ENCODE peak calls at places on chromosomes 2 and 18, in four cellular contexts. Z, E, V and O are unnamed samples.

GRCh38 chr2:182226807-182227206 is 200.0 kb downstream of the PDE1A start:
- DNase-seq in Z (no peak), E (no peak), V (no peak), O (no peak)

GRCh38 chr2:54957321-54957999 is 92.8 kb downstream of the RTN4 start:
- DNase-seq in Z (no peak), E (no peak), V (no peak), O (no peak)

GRCh38 chr2:11830708-11831301 is 84.4 kb downstream of the LPIN1 start:
- DNase-seq in Z (no peak), E (no peak), V (no peak), O (no peak)

GRCh38 chr2:188367164-188367563 is 75.5 kb downstream of the GULP1 start:
- DNase-seq in Z (no peak), E (no peak), V (no peak), O (no peak)

GRCh38 chr18:9449580-9449979 is 25.7 kb upstream of the RALBP1 start:
- DNase-seq in Z (peak), E (no peak), V (no peak), O (peak)

GRCh38 chr2:38650012-38650411 is 15.9 kb upstream of the GALM start:
- DNase-seq in Z (no peak), E (no peak), V (no peak), O (no peak)

GRCh38 chr2:96604104-96604503 is 34.0 kb downstream of the KANSL3 start:
- DNase-seq in Z (no peak), E (no peak), V (no peak), O (no peak)

GRCh38 chr2:43424262-43425207 is 171.3 kb downstream of the THADA start:
- DNase-seq in Z (no peak), E (no peak), V (no peak), O (peak)

GRCh38 chr2:142944264-142944663 is 66.8 kb downstream of the KYNU start:
- DNase-seq in Z (peak), E (no peak), V (no peak), O (peak)

GRCh38 chr2:26706616-26707473 is 14.3 kb downstream of the KCNK3 start:
- DNase-seq in Z (no peak), E (no peak), V (no peak), O (no peak)

GRCh38 chr2:216877085-216877484 is 17.2 kb upstream of the TNP1 start:
- DNase-seq in Z (no peak), E (no peak), V (no peak), O (no peak)

GRCh38 chr2:56009758-56010534 is 86.4 kb upstream of the EFEMP1 start:
- DNase-seq in Z (peak), E (no peak), V (no peak), O (peak)

GRCh38 chr2:238711346-238711745 is 136.5 kb upstream of the TWIST2 start:
- DNase-seq in Z (no peak), E (no peak), V (no peak), O (no peak)

GRCh38 chr2:37886745-37887144 is 38.3 kb upstream of the RMDN2 start:
- DNase-seq in Z (peak), E (no peak), V (no peak), O (peak)

GRCh38 chr2:205766765-205767359 is 84.6 kb downstream of the NRP2 start:
- DNase-seq in Z (peak), E (no peak), V (no peak), O (peak)

GRCh38 chr2:222518570-222519381 is 94.4 kb downstream of the SGPP2 start:
- DNase-seq in Z (peak), E (no peak), V (no peak), O (peak)

GRCh38 chr18:45336431-45336830 is 278.8 kb upstream of the SLC14A2 start:
- DNase-seq in Z (no peak), E (no peak), V (no peak), O (no peak)

GRCh38 chr18:62182220-62182619 is 4.6 kb downstream of the PIGN start:
- DNase-seq in Z (no peak), E (no peak), V (no peak), O (no peak)

GRCh38 chr18:62183578-62184195 is 3.2 kb downstream of the PIGN start:
- DNase-seq in Z (peak), E (no peak), V (no peak), O (peak)

GRCh38 chr18:62186656-62187542 is at the start of the genes PIGN and RELCH:
- DNase-seq in Z (peak), E (peak), V (peak), O (peak)

GRCh38 chr18:62189208-62189607 is 2.2 kb downstream of the RELCH start:
- DNase-seq in Z (no peak), E (no peak), V (no peak), O (no peak)

DNA sequence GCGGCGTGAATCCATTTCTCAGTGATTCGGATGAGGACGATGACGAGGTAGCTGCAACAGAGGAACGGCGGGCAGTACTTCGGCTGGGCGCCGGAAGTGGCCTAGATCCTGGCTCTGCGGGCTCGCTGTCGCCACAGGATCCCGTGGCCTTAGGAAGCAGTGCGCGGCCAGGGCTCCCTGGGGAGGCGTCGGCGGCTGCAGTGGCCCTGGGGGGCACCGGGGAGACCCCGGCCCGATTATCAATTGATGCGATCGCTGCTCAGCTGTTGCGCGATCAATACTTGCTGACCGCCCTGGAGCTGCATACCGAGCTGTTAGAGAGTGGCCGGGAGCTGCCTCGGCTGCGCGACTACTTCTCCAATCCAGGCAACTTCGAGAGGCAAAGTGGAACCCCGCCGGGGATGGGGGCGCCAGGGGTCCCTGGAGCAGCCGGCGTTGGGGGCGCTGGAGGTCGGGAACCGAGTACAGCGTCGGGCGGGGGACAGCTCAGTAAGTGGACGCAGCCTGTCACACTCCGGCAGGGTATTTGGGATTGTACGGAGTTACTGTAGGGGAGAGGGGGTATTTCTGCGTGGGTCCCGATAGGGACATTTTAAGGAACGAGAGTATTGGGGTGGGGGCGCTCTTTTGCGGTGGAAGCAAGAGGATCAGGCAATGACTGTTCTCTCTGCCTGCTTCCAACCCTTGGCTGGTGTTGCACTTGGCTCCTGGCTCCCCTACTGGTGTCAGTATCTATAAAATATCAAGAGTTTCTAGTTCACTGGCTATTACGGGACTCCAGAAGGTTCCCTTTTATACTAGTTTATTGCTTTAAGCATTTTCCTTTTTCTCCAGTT is 706 bp downstream of the RELCH start:
- DNase-seq in Z (peak), E (no peak), V (no peak), O (peak)
- TF ChIP-seq CTCF in Z (no peak), E (peak), V (peak), O (no peak)

GRCh38 chr2:156486614-156487013 is 50.4 kb downstream of the GPD2 start:
- DNase-seq in Z (no peak), E (no peak), V (no peak), O (no peak)
- TF ChIP-seq CTCF in Z (no peak), E (no peak), V (no peak), O (no peak)

GRCh38 chr2:126145752-126146151 is 510.2 kb upstream of the GYPC start:
- DNase-seq in Z (no peak), E (no peak), V (no peak), O (no peak)
- TF ChIP-seq CTCF in Z (no peak), E (no peak), V (no peak), O (no peak)

GRCh38 chr2:113175101-113175628 is 1.4 kb downstream of the PSD4 start:
- DNase-seq in Z (no peak), E (peak), V (no peak), O (no peak)

GRCh38 chr2:113172721-113173562 is 829 bp upstream of the PSD4 start:
- DNase-seq in Z (no peak), E (no peak), V (no peak), O (no peak)

GRCh38 chr2:113175736-113176695 is 2.2 kb downstream of the PSD4 start:
- DNase-seq in Z (no peak), E (no peak), V (no peak), O (no peak)

GRCh38 chr2:113173563-113174368 is at the start of gene PSD4:
- DNase-seq in Z (no peak), E (peak), V (no peak), O (no peak)

GRCh38 chr2:113174369-113174735 is 581 bp downstream of the PSD4 start:
- DNase-seq in Z (no peak), E (no peak), V (no peak), O (no peak)
- TF ChIP-seq CTCF in Z (no peak), E (peak), V (no peak), O (no peak)

GRCh38 chr18:2102022-2102421 is 469.3 kb downstream of the METTL4 start:
- DNase-seq in Z (no peak), E (no peak), V (no peak), O (no peak)

GRCh38 chr18:2104620-2105462 is 466.5 kb downstream of the METTL4 start:
- DNase-seq in Z (peak), E (peak), V (no peak), O (peak)

GRCh38 chr18:2100694-2101213 is 470.6 kb downstream of the METTL4 start:
- DNase-seq in Z (no peak), E (no peak), V (no peak), O (no peak)

GRCh38 chr18:2108581-2108980 is 462.7 kb downstream of the METTL4 start:
- DNase-seq in Z (peak), E (no peak), V (no peak), O (no peak)

DNA sequence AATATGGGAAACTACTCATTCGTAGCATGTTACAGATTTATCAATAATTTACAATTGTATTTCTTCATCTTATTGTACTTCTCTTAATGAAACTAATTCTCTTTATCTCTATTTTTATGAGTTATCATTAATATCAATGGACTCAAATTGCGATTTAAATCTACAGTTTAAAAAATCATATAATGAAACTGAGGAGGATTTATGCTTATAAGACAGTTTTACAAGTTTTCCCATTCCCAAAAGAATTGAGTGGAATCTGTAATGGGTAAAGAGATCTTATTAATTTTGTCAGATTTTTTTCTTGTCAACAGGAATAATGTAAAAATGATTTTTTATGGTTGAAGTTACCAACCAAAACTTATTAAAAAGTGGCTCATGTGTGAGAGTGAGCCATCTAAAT is 468.0 kb downstream of the METTL4 start:
- DNase-seq in Z (no peak), E (no peak), V (no peak), O (no peak)
- TF ChIP-seq CTCF in Z (no peak), E (no peak), V (no peak), O (no peak)

DNA sequence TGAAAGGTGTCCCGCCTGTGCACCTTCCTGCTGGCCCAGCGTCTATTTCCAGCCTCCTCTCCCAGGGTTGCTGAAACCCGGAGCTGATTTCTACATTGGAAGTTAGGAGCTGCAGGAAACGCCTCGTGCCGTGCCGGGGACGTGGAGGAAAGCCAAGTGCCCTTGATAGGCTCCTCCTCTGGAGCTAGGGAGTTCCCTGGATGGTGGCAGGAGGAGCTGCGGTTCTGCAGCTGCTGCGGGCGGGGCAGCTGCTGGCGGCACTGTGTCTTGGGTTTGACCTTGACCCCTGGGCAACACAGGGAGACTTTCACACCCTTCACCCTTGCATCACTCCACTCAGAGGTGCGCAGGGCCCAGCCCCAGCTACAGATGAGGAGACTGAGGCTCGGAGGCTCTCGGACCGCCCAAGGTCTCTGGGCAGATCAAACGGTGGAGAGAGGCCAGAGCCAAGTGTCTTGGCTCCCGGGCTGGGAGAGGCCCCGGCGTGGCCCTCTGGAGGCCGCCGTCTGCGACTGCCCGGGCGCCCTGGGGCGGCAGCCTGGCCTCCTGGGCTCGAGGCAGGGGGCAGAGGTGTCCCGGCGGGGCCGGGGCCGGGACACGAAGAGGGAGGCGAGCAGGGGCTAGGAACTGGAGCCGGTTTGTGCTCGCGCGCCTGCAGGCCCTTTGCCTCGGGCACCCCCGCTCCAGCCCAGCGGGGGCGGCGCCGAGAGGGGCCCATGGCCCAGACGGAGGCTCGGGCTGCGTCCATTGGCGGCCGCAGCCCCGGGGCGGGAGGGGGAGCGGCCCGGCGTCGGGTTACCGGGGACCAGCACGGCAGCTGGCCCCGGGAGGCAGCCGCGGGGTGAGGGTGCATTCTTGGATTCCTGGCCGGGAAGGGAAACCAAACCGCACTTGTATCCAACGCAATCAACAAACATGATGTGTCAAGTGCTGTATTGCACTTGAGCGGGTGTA is 129.7 kb upstream of the SLC1A4 start:
- DNase-seq in Z (peak), E (peak), V (peak), O (peak)
- TF ChIP-seq CTCF in Z (no peak), E (no peak), V (no peak), O (peak)

DNA sequence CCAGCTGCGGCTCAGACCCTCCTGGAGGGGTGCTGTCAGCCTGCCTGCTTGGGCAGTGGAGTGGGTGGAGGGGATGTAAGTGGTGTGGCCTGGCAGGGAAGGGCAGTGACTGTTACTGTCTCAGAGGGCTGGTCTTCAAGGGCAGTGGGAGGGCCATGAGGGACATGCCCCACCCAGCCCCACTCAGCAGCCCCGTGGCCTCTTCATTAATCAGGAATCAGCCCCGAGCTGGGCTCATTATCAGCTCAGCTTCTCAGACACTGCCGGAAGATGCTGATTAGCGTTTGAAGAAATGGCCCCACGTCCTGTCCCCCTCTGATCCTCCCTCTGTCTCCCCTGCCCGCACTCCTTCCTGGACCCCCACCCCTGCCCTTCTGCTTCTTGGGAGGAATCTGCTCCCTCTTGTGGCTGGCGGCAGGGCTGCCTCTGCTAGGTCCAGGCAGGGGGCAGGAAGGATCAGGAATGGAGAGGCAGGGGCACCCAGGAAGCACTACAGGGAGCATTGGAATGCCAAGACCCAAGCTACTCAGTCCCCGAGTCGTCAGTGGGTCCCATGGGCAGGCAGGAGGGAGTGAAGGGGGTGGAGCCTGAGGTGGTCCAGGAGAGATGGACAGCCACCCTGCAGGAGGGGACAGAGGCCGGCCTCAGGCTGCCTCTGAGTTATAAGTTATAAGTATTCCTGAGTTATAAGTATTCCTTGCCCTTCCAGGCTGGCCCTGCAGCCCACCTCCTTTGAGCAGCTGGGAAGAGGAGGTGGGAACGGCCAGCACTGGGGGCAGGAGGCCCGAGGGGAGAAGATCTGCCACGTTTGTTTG is 7.0 kb downstream of the ASIC4 start:
- DNase-seq in Z (peak), E (no peak), V (no peak), O (peak)
- TF ChIP-seq CTCF in Z (peak), E (peak), V (peak), O (peak)

DNA sequence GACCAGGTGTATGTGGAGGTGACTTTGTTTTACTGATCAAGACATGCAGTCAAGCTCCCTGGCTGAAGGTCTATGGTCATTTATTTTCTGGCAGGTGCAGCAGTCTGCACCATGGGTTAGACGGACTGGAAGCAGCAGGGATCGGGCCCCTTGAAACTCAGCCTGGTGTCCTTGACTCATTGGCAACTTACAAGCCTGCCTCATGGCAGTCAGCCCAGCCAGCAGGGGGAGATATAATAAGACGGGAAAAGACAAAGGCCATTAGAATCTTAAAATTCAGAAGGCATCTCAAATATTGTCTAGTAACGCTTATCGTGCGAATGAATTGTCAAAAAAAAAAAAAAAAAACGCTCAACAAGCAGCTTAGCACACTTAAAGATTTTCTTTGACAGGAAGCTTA is 308.2 kb downstream of the EN1 start:
- DNase-seq in Z (peak), E (no peak), V (no peak), O (peak)
- TF ChIP-seq CTCF in Z (peak), E (peak), V (no peak), O (peak)

GRCh38 chr2:172865422-172865821 is 129.8 kb downstream of the RAPGEF4 start:
- DNase-seq in Z (peak), E (no peak), V (no peak), O (no peak)
- TF ChIP-seq CTCF in Z (peak), E (peak), V (no peak), O (peak)